ENCODE peak calls at places on chromosomes 7 and 10, in ten cellular contexts. F is MM.1S, N is upper lobe of right lung, R is AG04450, W is upper lobe of left lung, A is mammary epithelial cell, H is transverse colon, C is ascending aorta, Y is neural crest cell, E is type B pancreatic cell. I is an unnamed sample.

GRCh38 chr10:49679480-49679893 is at the start of gene C10orf53:
- DNase-seq in W (peak), N (no peak), C (no peak), F (no peak), H (no peak), A (peak), E (peak), Y (peak), R (no peak), I (no peak)

GRCh38 chr10:55820478-55820877 is 540.6 kb downstream of the ZWINT start:
- DNase-seq in R (no peak), W (no peak), Y (no peak), C (no peak), F (no peak), N (no peak), A (no peak), H (no peak), E (no peak), I (no peak)

GRCh38 chr7:101163281-101164070 is 1.9 kb downstream of the VGF start:
- DNase-seq in C (no peak), A (peak), H (no peak), R (no peak), W (peak), F (no peak), Y (peak), N (no peak), E (no peak), I (peak)

GRCh38 chr7:116834815-116835533 is 27.4 kb upstream of the CAPZA2 start:
- DNase-seq in Y (no peak), N (no peak), A (peak), F (no peak), W (no peak), C (no peak), R (no peak), E (no peak), H (peak), I (no peak)

GRCh38 chr7:107355616-107356015 is 114.2 kb upstream of the GPR22 start:
- DNase-seq in W (no peak), H (no peak), C (no peak), E (no peak), Y (no peak), N (no peak), F (no peak), A (peak), R (no peak), I (no peak)

GRCh38 chr7:116810267-116811116 is 51.9 kb upstream of the CAPZA2 start:
- DNase-seq in H (no peak), F (no peak), Y (no peak), R (no peak), C (no peak), W (no peak), E (no peak), A (no peak), N (no peak), I (no peak)

GRCh38 chr7:71482284-71482683 is 350.3 kb downstream of the GALNT17 start:
- DNase-seq in Y (no peak), W (no peak), H (no peak), F (no peak), N (no peak), R (no peak), A (no peak), C (no peak), E (no peak), I (no peak)

GRCh38 chr10:132305654-132306340 is 2.0 kb downstream of the STK32C start:
- DNase-seq in R (no peak), C (peak), Y (no peak), F (no peak), H (no peak), N (peak), E (no peak), A (no peak), W (no peak), I (peak)

GRCh38 chr7:80415522-80415921 is 96.3 kb downstream of the GNAT3 start:
- DNase-seq in R (no peak), A (peak), W (no peak), C (no peak), N (no peak), F (no peak), Y (no peak), E (no peak), H (no peak), I (no peak)

GRCh38 chr10:51170518-51171245 is 96.4 kb downstream of the PRKG1 start:
- DNase-seq in N (no peak), W (no peak), C (no peak), Y (no peak), R (no peak), E (no peak), A (no peak), H (no peak), F (no peak), I (no peak)

GRCh38 chr7:74044366-74045350 is 16.7 kb downstream of the ELN start:
- DNase-seq in W (no peak), R (no peak), A (no peak), Y (no peak), H (no peak), N (no peak), F (no peak), E (no peak), C (peak), I (no peak)

GRCh38 chr7:155222578-155222977 is 75.1 kb upstream of the INSIG1 start:
- DNase-seq in E (no peak), H (no peak), R (no peak), F (no peak), Y (no peak), A (no peak), N (no peak), C (no peak), W (no peak), I (peak)

GRCh38 chr7:150388306-150388705 is 9.2 kb downstream of the ZNF775 start:
- DNase-seq in N (peak), F (no peak), E (no peak), R (no peak), A (no peak), C (no peak), Y (no peak), W (no peak), H (no peak), I (no peak)

GRCh38 chr10:113305871-113306270 is 247.0 kb upstream of the HABP2 start:
- DNase-seq in A (no peak), N (no peak), F (no peak), W (no peak), E (no peak), H (no peak), Y (no peak), C (no peak), R (no peak), I (no peak)

GRCh38 chr10:6130851-6131470 is 42.1 kb downstream of the RBM17 start:
- DNase-seq in H (no peak), F (no peak), A (no peak), N (no peak), E (no peak), Y (no peak), R (no peak), W (no peak), C (no peak), I (no peak)

GRCh38 chr7:100053201-100053600 is 3.6 kb downstream of the ZSCAN21 start:
- DNase-seq in E (no peak), N (no peak), F (peak), Y (no peak), C (no peak), H (peak), A (peak), W (no peak), R (peak), I (no peak)

GRCh38 chr7:87886875-87887274 is 10.6 kb downstream of the DBF4 start:
- DNase-seq in Y (no peak), H (no peak), E (no peak), N (no peak), R (peak), W (no peak), C (no peak), A (peak), F (peak), I (no peak)

GRCh38 chr7:142153400-142153799 is 41.9 kb downstream of the MGAM2 start:
- DNase-seq in F (peak), W (no peak), N (no peak), R (no peak), A (peak), C (no peak), E (no peak), H (peak), Y (no peak), I (no peak)

GRCh38 chr10:86319626-86320025 is 47.0 kb downstream of the GRID1 start:
- DNase-seq in C (no peak), Y (no peak), H (no peak), R (no peak), E (no peak), A (no peak), F (no peak), W (no peak), N (peak), I (peak)

GRCh38 chr10:62071846-62072281 is 170.4 kb downstream of the ARID5B start:
- DNase-seq in Y (no peak), R (no peak), W (peak), E (no peak), A (no peak), F (no peak), H (no peak), N (no peak), C (no peak), I (no peak)

GRCh38 chr7:112802406-112802805 is 12.2 kb upstream of the TMEM168 start:
- DNase-seq in A (no peak), H (no peak), R (no peak), E (no peak), N (peak), W (no peak), Y (no peak), C (no peak), F (no peak), I (no peak)

GRCh38 chr10:59709472-59710125 is at the start of gene SLC16A9:
- DNase-seq in Y (peak), A (peak), W (peak), F (peak), N (peak), R (no peak), H (peak), E (peak), C (peak), I (no peak)

GRCh38 chr7:30970594-30971094 is 6.9 kb downstream of the GHRHR start:
- DNase-seq in N (no peak), R (no peak), C (no peak), A (no peak), E (no peak), H (no peak), Y (no peak), F (no peak), W (peak), I (no peak)

GRCh38 chr10:106981461-106981850 is 183.1 kb downstream of the SORCS1 start:
- DNase-seq in R (no peak), A (no peak), E (no peak), Y (no peak), W (no peak), C (no peak), H (no peak), F (no peak), N (no peak), I (no peak)

GRCh38 chr10:14880201-14880600 is 1.5 kb downstream of the SUV39H2 start:
- DNase-seq in R (no peak), C (no peak), A (peak), F (no peak), N (no peak), E (no peak), W (no peak), H (no peak), Y (no peak), I (no peak)

GRCh38 chr10:43606323-43607198 is at the start of gene ZNF485:
- DNase-seq in C (peak), A (peak), F (peak), R (no peak), E (peak), H (peak), N (peak), W (peak), Y (peak), I (no peak)

GRCh38 chr10:43340619-43341018 is 30.8 kb upstream of the FXYD4 start:
- DNase-seq in E (no peak), H (no peak), A (peak), W (no peak), C (no peak), R (no peak), N (peak), F (no peak), Y (no peak), I (no peak)

GRCh38 chr10:21069278-21069677 is 172.2 kb upstream of the NEBL start:
- DNase-seq in F (no peak), C (no peak), E (no peak), A (no peak), H (no peak), R (no peak), Y (no peak), W (no peak), N (no peak), I (no peak)

GRCh38 chr7:57204411-57204811 is 72.2 kb upstream of the ZNF479 start:
- DNase-seq in Y (no peak), H (no peak), E (no peak), N (no peak), A (no peak), W (peak), R (no peak), C (no peak), F (no peak), I (peak)

GRCh38 chr10:24463683-24464426 is 254.9 kb downstream of the KIAA1217 start:
- DNase-seq in F (peak), R (peak), C (no peak), Y (no peak), A (peak), H (peak), W (no peak), N (no peak), E (no peak), I (no peak)

GRCh38 chr7:20235303-20235702 is 18.1 kb upstream of the MACC1 start:
- DNase-seq in N (no peak), F (no peak), Y (no peak), E (no peak), R (no peak), C (no peak), H (no peak), W (no peak), A (no peak), I (no peak)

GRCh38 chr10:110495731-110496552 is 1.8 kb upstream of the DUSP5 start:
- DNase-seq in F (no peak), H (peak), R (peak), A (peak), W (peak), E (no peak), Y (no peak), C (peak), N (peak), I (no peak)

GRCh38 chr10:74932648-74933047 is 106.2 kb downstream of the KAT6B start:
- DNase-seq in W (no peak), R (no peak), F (no peak), A (no peak), Y (no peak), E (no peak), H (peak), N (no peak), C (peak), I (no peak)

GRCh38 chr7:27992755-27993478 is 187.7 kb downstream of the JAZF1 start:
- DNase-seq in R (no peak), N (no peak), C (no peak), H (no peak), Y (no peak), E (no peak), F (peak), W (no peak), A (no peak), I (no peak)

GRCh38 chr7:111903797-111904196 is 302.4 kb downstream of the DOCK4 start:
- DNase-seq in W (no peak), A (peak), E (no peak), F (no peak), N (no peak), H (no peak), Y (no peak), R (no peak), C (no peak), I (no peak)

GRCh38 chr10:71367279-71367678 is 29.4 kb upstream of the CDH23 start:
- DNase-seq in R (no peak), C (no peak), A (peak), H (no peak), N (peak), Y (no peak), F (no peak), E (no peak), W (no peak), I (no peak)

GRCh38 chr10:71363936-71364335 is 32.8 kb upstream of the CDH23 start:
- DNase-seq in W (no peak), Y (no peak), E (no peak), N (no peak), F (no peak), R (no peak), H (no peak), A (no peak), C (no peak), I (no peak)

GRCh38 chr10:71362141-71362540 is 34.6 kb upstream of the CDH23 start:
- DNase-seq in E (no peak), F (no peak), Y (no peak), W (peak), H (no peak), C (no peak), R (no peak), A (no peak), N (no peak), I (no peak)

GRCh38 chr10:71366710-71367109 is 30.0 kb upstream of the CDH23 start:
- DNase-seq in R (no peak), H (no peak), W (no peak), A (peak), E (no peak), N (no peak), F (no peak), C (no peak), Y (no peak), I (no peak)

DNA sequence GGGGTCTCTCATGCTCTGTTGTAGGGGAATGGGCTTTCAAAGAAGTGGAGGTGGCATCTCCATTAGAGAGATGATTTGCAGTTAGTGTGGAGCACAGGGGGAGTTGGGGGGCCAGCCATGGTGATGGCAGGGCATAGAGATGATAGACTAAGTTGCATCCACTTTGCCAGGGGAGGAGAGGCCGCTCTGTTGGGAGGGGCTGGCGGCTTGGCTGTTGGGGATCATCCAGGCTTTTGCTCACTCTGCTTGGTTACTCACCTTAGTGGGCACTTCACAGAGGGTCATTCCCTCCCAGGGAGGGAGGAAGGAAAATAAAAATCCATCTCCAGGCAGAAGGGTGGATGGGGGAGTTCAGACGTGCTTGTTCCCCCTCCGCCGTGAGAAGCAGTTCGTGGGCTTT is 31.4 kb upstream of the CDH23 start:
- DNase-seq in R (no peak), F (no peak), C (no peak), H (no peak), W (no peak), A (no peak), E (no peak), Y (no peak), N (no peak), I (no peak)
- TF ChIP-seq CTCF in R (no peak), F (no peak), C (no peak), H (no peak), W (no peak), A (no peak), E (no peak), Y (no peak), N (no peak), I (no peak)

DNA sequence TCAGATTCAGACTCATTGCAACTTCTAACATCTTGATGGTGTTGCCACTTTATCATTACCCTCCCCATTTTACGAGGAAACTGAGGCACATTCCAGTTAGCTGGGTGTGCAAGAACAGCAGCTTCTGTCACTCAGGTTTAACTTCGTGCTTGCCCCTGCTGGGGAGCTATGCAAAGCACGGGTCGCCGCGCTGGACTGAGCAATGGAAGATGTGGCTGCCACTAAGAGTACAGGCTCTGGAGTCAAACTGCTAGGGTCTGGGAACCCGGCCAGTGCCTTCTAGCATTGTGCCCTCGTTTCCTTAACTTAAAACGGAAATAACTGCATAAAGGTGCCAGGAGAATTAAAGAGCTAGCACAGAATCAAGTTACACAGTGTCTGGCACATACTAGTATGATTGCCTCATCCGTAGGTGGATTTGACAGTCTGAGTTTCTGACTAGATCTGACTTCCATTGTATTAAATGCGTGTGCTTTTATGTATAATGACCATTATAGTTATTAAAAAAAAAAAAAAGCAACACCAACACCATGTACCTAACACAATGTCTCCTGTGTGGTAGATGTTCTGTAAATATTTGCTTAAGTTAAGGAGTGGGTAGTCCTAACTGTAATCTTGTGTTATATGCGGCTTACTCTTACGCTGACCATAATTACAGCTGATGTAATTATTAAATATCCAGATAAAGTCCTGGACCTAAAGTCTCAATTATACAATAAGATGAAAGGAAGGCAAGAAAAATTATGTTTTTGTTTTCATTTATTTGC is 842 bp downstream of the ZNF22 start:
- DNase-seq in C (peak), N (peak), A (peak), F (peak), W (no peak), R (no peak), E (no peak), H (peak), Y (no peak), I (no peak)
- TF ChIP-seq CTCF in C (no peak), N (peak), A (no peak), F (peak), W (no peak), R (peak), E (peak), H (peak), Y (peak), I (peak)

DNA sequence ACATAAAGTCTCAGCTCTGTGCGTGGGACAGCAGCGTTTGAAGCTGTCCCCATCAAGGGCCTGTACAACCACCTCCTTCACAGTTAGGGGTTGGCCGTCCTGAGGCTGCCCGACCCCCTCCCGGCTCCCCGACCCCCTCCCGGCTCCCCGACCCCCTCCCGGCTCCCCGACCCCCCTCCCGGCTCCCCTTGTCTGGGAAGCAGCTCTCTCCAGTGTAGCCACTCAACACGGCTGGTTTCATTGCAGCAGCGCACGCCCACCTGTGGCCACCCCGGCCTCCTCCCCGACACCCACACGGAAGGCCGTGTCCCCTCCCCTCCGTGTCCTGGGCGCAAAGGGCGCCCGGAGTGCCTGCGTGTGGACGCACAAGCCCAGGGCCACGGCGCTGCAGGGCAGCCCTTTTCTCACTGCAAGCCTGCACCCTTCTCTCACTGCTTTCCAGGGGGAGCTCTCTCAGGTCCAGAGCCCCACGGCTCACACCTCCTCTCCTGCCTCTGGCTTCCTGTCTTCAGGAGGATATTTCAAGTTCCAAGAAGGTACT is 20.9 kb upstream of the FAM20C start:
- DNase-seq in C (no peak), A (no peak), N (no peak), E (no peak), H (no peak), Y (no peak), W (peak), R (no peak), F (no peak), I (peak)
- TF ChIP-seq CTCF in C (no peak), A (no peak), N (no peak), E (no peak), H (no peak), Y (no peak), W (no peak), R (no peak), F (no peak), I (no peak)

GRCh38 chr10:79300711-79301110 is 46.6 kb upstream of the PPIF start:
- DNase-seq in C (no peak), R (no peak), W (peak), A (no peak), N (no peak), E (no peak), H (no peak), Y (no peak), F (no peak), I (no peak)
- TF ChIP-seq CTCF in C (no peak), R (no peak), W (no peak), A (no peak), N (no peak), E (no peak), H (no peak), Y (no peak), F (no peak), I (no peak)

GRCh38 chr7:39703143-39703542 is 79.8 kb downstream of the RALA start:
- DNase-seq in W (no peak), F (no peak), C (no peak), A (no peak), Y (no peak), E (no peak), N (no peak), R (no peak), H (no peak), I (no peak)
- TF ChIP-seq CTCF in W (no peak), F (peak), C (no peak), A (peak), Y (peak), E (peak), N (no peak), R (peak), H (no peak), I (peak)

DNA sequence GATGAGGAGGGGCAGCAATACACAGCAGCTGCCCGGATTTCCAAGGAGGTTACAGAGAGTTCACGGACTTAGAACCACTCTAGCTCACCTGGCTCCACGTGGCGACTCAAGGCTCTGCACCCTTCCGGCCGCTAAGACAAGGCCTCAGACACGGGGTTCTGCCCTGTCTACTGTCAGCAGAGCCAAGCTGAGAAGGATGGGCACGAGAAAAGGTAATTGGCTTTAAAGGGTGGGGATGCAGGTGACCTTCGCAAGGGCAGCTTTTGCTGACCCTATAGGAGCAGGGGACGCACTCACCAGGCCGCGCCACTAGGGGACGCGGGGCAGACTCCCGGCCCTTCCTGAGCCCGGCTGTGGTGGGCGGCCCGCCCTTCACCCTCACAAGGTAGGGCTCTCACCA is 152.4 kb downstream of the KIF20B start:
- DNase-seq in R (no peak), E (no peak), Y (peak), C (no peak), N (no peak), A (no peak), W (peak), H (no peak), F (no peak), I (no peak)
- TF ChIP-seq CTCF in R (no peak), E (peak), Y (peak), C (no peak), N (no peak), A (no peak), W (no peak), H (no peak), F (no peak), I (peak)

I was measured in chondrocyte.